ENCODE peak calls at places on chromosomes 12 and 14, in ten cellular contexts. H, J, R, T, M, V, S, Z, A and Y are unnamed samples.

GRCh38 chr14:33755358-33755757 is 195.5 kb downstream of the EGLN3 start:
- DNase-seq in A (no peak), M (no peak), J (no peak), V (no peak), T (no peak), Z (no peak), R (no peak), S (no peak), H (no peak), Y (no peak)

GRCh38 chr14:35402323-35403084 is 2.0 kb downstream of the NFKBIA start:
- DNase-seq in V (no peak), A (no peak), M (no peak), H (no peak), S (no peak), Z (no peak), R (peak), J (no peak), T (no peak), Y (no peak)

GRCh38 chr12:3631272-3631637 is 121.7 kb downstream of the CRACR2A start:
- DNase-seq in A (no peak), M (no peak), J (no peak), R (no peak), Z (no peak), V (no peak), S (no peak), H (no peak), T (no peak), Y (no peak)

GRCh38 chr12:61993734-61994345 is 266.4 kb upstream of the USP15 start:
- DNase-seq in A (peak), V (no peak), S (peak), R (peak), Z (peak), T (peak), M (peak), J (no peak), H (no peak), Y (peak)

GRCh38 chr14:99779751-99780150 is 13.5 kb upstream of the EML1 start:
- DNase-seq in H (no peak), Z (no peak), R (no peak), T (no peak), J (no peak), A (no peak), S (peak), V (no peak), M (no peak), Y (no peak)

GRCh38 chr12:77087427-77087826 is 22.1 kb upstream of the E2F7 start:
- DNase-seq in Z (no peak), J (no peak), V (no peak), S (peak), T (peak), R (no peak), M (no peak), A (no peak), H (no peak), Y (no peak)

GRCh38 chr12:122688291-122688690 is 14.9 kb downstream of the HCAR2 start:
- DNase-seq in V (no peak), T (no peak), S (no peak), R (no peak), Z (no peak), M (no peak), H (no peak), A (no peak), J (no peak), Y (no peak)

GRCh38 chr12:6039894-6040601 is 84.4 kb downstream of the VWF start:
- DNase-seq in H (no peak), S (peak), T (peak), Z (peak), A (peak), V (peak), M (peak), J (peak), R (peak), Y (peak)

GRCh38 chr14:73025544-73025943 is 1.4 kb downstream of the ZFYVE1 start:
- DNase-seq in H (no peak), A (no peak), M (no peak), T (peak), J (no peak), S (no peak), V (no peak), Z (no peak), R (no peak), Y (no peak)

GRCh38 chr14:36580141-36580855 is 2.1 kb downstream of the NKX2-8 start:
- DNase-seq in H (no peak), S (no peak), J (no peak), R (no peak), V (no peak), M (no peak), T (no peak), Z (no peak), A (no peak), Y (no peak)

GRCh38 chr12:43309845-43310405 is 242.1 kb downstream of the ADAMTS20 start:
- DNase-seq in Z (no peak), M (peak), T (peak), R (no peak), J (no peak), S (peak), H (no peak), A (no peak), V (no peak), Y (no peak)

GRCh38 chr14:75634848-75635247 is 25.8 kb downstream of the ERG28 start:
- DNase-seq in R (no peak), T (no peak), H (no peak), J (no peak), Z (no peak), V (no peak), M (no peak), A (no peak), S (no peak), Y (no peak)

GRCh38 chr12:4786795-4787194 is 66.6 kb downstream of the GALNT8 start:
- DNase-seq in V (no peak), M (no peak), Z (no peak), J (no peak), R (no peak), A (no peak), H (no peak), S (no peak), T (no peak), Y (no peak)

GRCh38 chr12:26823391-26823790 is 9.6 kb downstream of the ITPR2 start:
- DNase-seq in A (no peak), M (no peak), T (peak), R (peak), S (peak), H (no peak), V (no peak), J (no peak), Z (no peak), Y (no peak)

GRCh38 chr14:88036422-88036821 is 31.5 kb downstream of the GPR65 start:
- DNase-seq in S (no peak), A (no peak), R (no peak), M (no peak), T (no peak), J (no peak), V (no peak), H (no peak), Z (no peak), Y (no peak)

GRCh38 chr12:53869500-53869899 is 69.1 kb upstream of the HOXC13 start:
- DNase-seq in S (peak), H (no peak), M (no peak), Z (no peak), V (no peak), R (peak), A (no peak), J (no peak), T (no peak), Y (no peak)

GRCh38 chr12:120115692-120116442 is 686 bp downstream of the RAB35 start:
- DNase-seq in A (no peak), R (peak), T (no peak), H (no peak), M (peak), V (no peak), J (no peak), S (peak), Z (peak), Y (no peak)

GRCh38 chr14:71113376-71113775 is 206.1 kb downstream of the PCNX1 start:
- DNase-seq in V (no peak), A (no peak), Z (no peak), S (no peak), T (peak), M (no peak), R (no peak), H (no peak), J (no peak), Y (no peak)

GRCh38 chr12:107264667-107265066 is 171.3 kb upstream of the CRY1 start:
- DNase-seq in R (no peak), H (no peak), V (no peak), T (no peak), S (no peak), M (no peak), Z (no peak), A (no peak), J (no peak), Y (no peak)

GRCh38 chr14:93946104-93946503 is 19.0 kb downstream of the FAM181A start:
- DNase-seq in A (no peak), V (no peak), J (no peak), M (no peak), R (peak), H (no peak), S (peak), Z (no peak), T (no peak), Y (no peak)

GRCh38 chr12:57325395-57325794 is 74.4 kb upstream of the STAC3 start:
- DNase-seq in S (no peak), R (no peak), J (no peak), H (no peak), M (no peak), T (no peak), Z (no peak), A (no peak), V (no peak), Y (no peak)

GRCh38 chr12:78928200-78929074 is 63.9 kb downstream of the SYT1 start:
- DNase-seq in V (no peak), A (no peak), M (peak), H (no peak), Z (no peak), J (no peak), R (peak), S (peak), T (no peak), Y (no peak)